ENCODE peak calls at places on chromosomes 4 and X, in four cellular contexts. I, Y, J and G are unnamed samples.

GRCh38 chr4:67393699-67394281 is 151.5 kb downstream of the CENPC start:
- DNase-seq in I (peak; percentile 55), Y (peak; percentile 65), J (peak; percentile 16), G (no peak)

GRCh38 chr4:39947963-39948362 is 29.7 kb downstream of the PDS5A start:
- DNase-seq in I (no peak), Y (no peak), J (no peak), G (no peak)

GRCh38 chrX:129876734-129877395 is 29.1 kb upstream of the UTP14A start:
- DNase-seq in I (peak; percentile 2), Y (peak; percentile 39), J (peak; percentile 29), G (peak; percentile 16)

GRCh38 chr4:181802207-181802606 is 441.0 kb upstream of the TENM3 start:
- DNase-seq in I (no peak), Y (peak; percentile 13), J (no peak), G (no peak)

GRCh38 chr4:158771776-158772175 is 3.0 kb downstream of the FNIP2 start:
- DNase-seq in I (no peak), Y (no peak), J (no peak), G (no peak)

GRCh38 chrX:8913665-8914409 is 112.7 kb upstream of the FAM9A start:
- DNase-seq in I (peak; percentile 85), Y (peak; percentile 10), J (no peak), G (peak; percentile 32)

GRCh38 chr4:158015241-158015640 is 157.6 kb downstream of the GASK1B start:
- DNase-seq in I (peak; percentile 45), Y (peak; percentile 59), J (no peak), G (no peak)

GRCh38 chrX:57929373-57929772 is 19.1 kb upstream of the ZXDA start:
- DNase-seq in I (peak; percentile 23), Y (peak; percentile 63), J (no peak), G (no peak)

GRCh38 chr4:8840006-8840793 is 31.4 kb downstream of the HMX1 start:
- DNase-seq in I (no peak), Y (no peak), J (no peak), G (no peak)

GRCh38 chr4:4727536-4727935 is 131.9 kb upstream of the MSX1 start:
- DNase-seq in I (no peak), Y (no peak), J (no peak), G (no peak)

GRCh38 chr4:115219315-115219840 is 106.0 kb upstream of the NDST4 start:
- DNase-seq in I (no peak), Y (no peak), J (no peak), G (no peak)

GRCh38 chr4:17128268-17128667 is 229.8 kb upstream of the LDB2 start:
- DNase-seq in I (peak; percentile 9), Y (no peak), J (no peak), G (no peak)

GRCh38 chr4:128517739-128518510 is 230.3 kb upstream of the PGRMC2 start:
- DNase-seq in I (peak; percentile 99), Y (peak; percentile 99), J (peak; percentile 96), G (peak; percentile 84)

GRCh38 chrX:133781174-133781573 is 204.2 kb downstream of the GPC3 start:
- DNase-seq in I (no peak), Y (no peak), J (no peak), G (no peak)

GRCh38 chrX:151694661-151695582 is at the start of gene PRRG3:
- DNase-seq in I (no peak), Y (no peak), J (no peak), G (no peak)

GRCh38 chrX:136747003-136747986 is 33.4 kb downstream of the ARHGEF6 start:
- DNase-seq in I (no peak), Y (no peak), J (no peak), G (no peak)

GRCh38 chr4:3712112-3712805 is 53.9 kb upstream of the ADRA2C start:
- DNase-seq in I (no peak), Y (no peak), J (no peak), G (no peak)

GRCh38 chr4:169485084-169485483 is 127.3 kb downstream of the NEK1 start:
- DNase-seq in I (peak; percentile 37), Y (no peak), J (no peak), G (no peak)

GRCh38 chrX:153226344-153227190 is 47.5 kb downstream of the MAGEA1 start:
- DNase-seq in I (peak; percentile 76), Y (peak; percentile 67), J (peak; percentile 27), G (peak; percentile 84)

GRCh38 chrX:29941292-29941691 is 274.1 kb upstream of the MAGEB2 start:
- DNase-seq in I (peak; percentile 11), Y (peak; percentile 40), J (no peak), G (no peak)

GRCh38 chr4:147731611-147732515 is at the start of gene ARHGAP10:
- DNase-seq in I (peak; percentile 85), Y (peak; percentile 72), J (no peak), G (no peak)

GRCh38 chr4:113383111-113383785 is 333.8 kb downstream of the ANK2 start:
- DNase-seq in I (peak; percentile 86), Y (peak; percentile 63), J (peak; percentile 41), G (no peak)

GRCh38 chr4:139300431-139301142 is 718 bp upstream of the NAA15 start:
- DNase-seq in I (peak; percentile 65), Y (peak; percentile 75), J (no peak), G (peak; percentile 49)

GRCh38 chr4:61200991-61201526 is 933 bp downstream of the ADGRL3 start:
- DNase-seq in I (peak; percentile 49), Y (peak; percentile 52), J (no peak), G (no peak)

GRCh38 chr4:8585186-8585585 is 5.0 kb downstream of the GPR78 start:
- DNase-seq in I (no peak), Y (no peak), J (no peak), G (no peak)

GRCh38 chrX:150575415-150575814 is 7.0 kb downstream of the MTM1 start:
- DNase-seq in I (peak; percentile 12), Y (peak; percentile 49), J (no peak), G (peak; percentile 50)

GRCh38 chrX:149630681-149631292 is 805 bp downstream of the TMEM185A start:
- DNase-seq in I (peak; percentile 53), Y (peak; percentile 71), J (no peak), G (no peak)

GRCh38 chr4:33886356-33886755 is 2358.0 kb downstream of the ARAP2 start:
- DNase-seq in I (no peak), Y (no peak), J (no peak), G (no peak)

GRCh38 chr4:105461221-105462041 is 12.4 kb downstream of the PPA2 start:
- DNase-seq in I (peak; percentile 18), Y (peak; percentile 48), J (no peak), G (no peak)

GRCh38 chrX:253451-254297 is 27.5 kb upstream of the PLCXD1 start:
- DNase-seq in I (no peak), Y (no peak), J (no peak), G (no peak)

GRCh38 chrX:96761566-96761965 is 76.9 kb downstream of the DIAPH2 start:
- DNase-seq in I (no peak), Y (no peak), J (no peak), G (no peak)

GRCh38 chrX:71923516-71923915 is 12.9 kb downstream of the NHSL2 start:
- DNase-seq in I (peak; percentile 25), Y (no peak), J (no peak), G (no peak)

GRCh38 chrX:41858161-41858775 is 65.1 kb downstream of the CASK start:
- DNase-seq in I (no peak), Y (no peak), J (no peak), G (no peak)

GRCh38 chr4:189124149-189124758 is 816.4 kb upstream of the FRG1 start:
- DNase-seq in I (peak; percentile 65), Y (peak; percentile 54), J (peak; percentile 29), G (no peak)

DNA sequence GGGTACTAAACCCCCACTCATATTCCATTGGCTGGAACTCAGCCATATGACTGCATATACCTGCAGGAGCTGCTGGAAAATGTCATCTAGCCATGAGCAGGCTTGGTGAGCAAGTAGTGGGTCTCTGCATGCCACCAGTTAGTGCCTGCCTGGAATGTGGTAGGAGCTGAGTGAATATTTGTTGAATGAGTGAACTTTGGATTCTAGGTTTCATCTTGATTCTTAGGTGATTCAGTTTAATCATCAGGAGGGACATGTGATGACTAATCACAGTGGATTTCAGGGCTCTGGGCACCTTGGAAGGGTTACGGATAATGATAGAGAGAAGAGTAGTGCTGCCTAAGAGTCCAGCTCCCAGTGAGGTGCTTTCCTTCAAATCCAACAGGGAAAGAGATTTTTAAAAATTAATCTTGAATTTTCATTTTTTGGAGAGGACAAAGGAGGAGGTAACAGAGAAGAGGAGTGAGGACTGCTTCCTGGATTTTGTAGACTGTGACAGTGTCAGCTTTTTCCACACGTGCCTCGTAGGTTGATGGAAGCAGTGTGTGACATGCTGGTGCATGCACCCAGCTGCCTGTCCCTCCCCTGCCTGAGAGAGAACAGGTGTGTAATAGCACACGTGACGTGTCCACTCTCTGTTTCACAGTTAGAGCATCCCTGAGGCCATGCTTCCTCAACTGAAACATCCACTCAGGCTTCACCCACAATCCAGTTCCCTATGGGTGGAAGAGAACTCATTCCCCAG is 30.4 kb downstream of the NHS start:
- DNase-seq in I (no peak), Y (no peak), J (no peak), G (no peak)
- H3K4me3 ChIP-seq in I (no peak overlapping the region), Y (no peak overlapping the region), J (no peak overlapping the region), G (no peak overlapping the region)

GRCh38 chr4:145618912-145619638 is at the start of gene MMAA:
- DNase-seq in I (peak; percentile 92), Y (peak; percentile 94), J (peak; percentile 76), G (peak; percentile 68)
- TF ChIP-seq CTCF in I (peak; percentile 54), Y (peak; percentile 59), J (peak; percentile 76), G (peak; percentile 57)

DNA sequence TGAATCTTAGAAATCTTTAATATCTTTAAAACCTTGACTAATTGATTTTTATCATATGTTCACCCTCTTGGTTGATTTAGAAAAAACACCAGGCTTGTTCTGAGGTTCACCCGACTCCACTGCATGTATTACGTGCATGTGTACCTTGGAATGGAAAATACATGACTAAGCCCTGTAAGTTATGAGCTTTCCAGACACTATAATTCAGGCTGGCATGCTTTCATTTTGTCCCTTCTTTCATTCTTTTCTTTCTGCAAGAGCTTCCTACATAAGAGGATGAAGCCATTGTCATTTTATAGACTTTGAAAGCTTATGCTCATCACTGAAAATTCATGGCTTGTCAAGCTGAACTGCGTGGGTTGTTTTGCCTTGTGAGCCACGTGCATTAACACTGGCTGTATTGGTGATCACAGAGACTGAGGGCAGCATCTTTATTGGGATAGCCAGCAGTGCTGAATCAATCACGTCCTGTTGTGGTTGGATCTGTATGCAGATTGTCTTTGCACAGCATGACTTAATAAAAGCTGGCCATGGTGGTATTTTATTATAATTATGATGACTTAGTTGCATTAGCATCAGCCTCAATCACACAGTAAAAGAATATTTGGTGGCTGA is 141.9 kb downstream of the SLIT2 start:
- DNase-seq in I (no peak), Y (no peak), J (no peak), G (no peak)
- H3K4me3 ChIP-seq in I (no peak overlapping the region), Y (no peak overlapping the region), J (no peak overlapping the region), G (no peak overlapping the region)

GRCh38 chr4:77728420-77728819 is 90.7 kb downstream of the CNOT6L start:
- DNase-seq in I (no peak), Y (no peak), J (no peak), G (no peak)
- TF ChIP-seq CTCF in I (no peak), Y (no peak), J (no peak), G (no peak)